ENCODE peak calls at places on chromosomes 5 and 9, in six cellular contexts. One of them, this sample, is unnamed.

GRCh38 chr5:95283022-95283615 is 1.8 kb downstream of the MCTP1 start:
- DNase-seq in upper lobe of right lung: no peak
- DNase-seq in ureter: no peak
- DNase-seq in ACHN: no peak
- DNase-seq in HEK293T: no peak
- DNase-seq in stimulated activated CD4-positive, alpha-beta T cell treated with anti-CD3 and anti-CD28 coated beads, Interleukin-2, amount 100 ng/mL, for 48 hours: no peak
- DNase-seq in this sample: no peak

GRCh38 chr9:133952598-133953550 is 39.2 kb downstream of the VAV2 start:
- DNase-seq in HEK293T: no peak
- DNase-seq in ureter: no peak
- DNase-seq in stimulated activated CD4-positive, alpha-beta T cell treated with anti-CD3 and anti-CD28 coated beads, Interleukin-2, amount 100 ng/mL, for 48 hours: no peak
- DNase-seq in ACHN: no peak
- DNase-seq in upper lobe of right lung: no peak
- DNase-seq in this sample: no peak

GRCh38 chr5:132761321-132762240 is 14.4 kb downstream of the CCNI2 start:
- DNase-seq in HEK293T: no peak
- DNase-seq in upper lobe of right lung: no peak
- DNase-seq in stimulated activated CD4-positive, alpha-beta T cell treated with anti-CD3 and anti-CD28 coated beads, Interleukin-2, amount 100 ng/mL, for 48 hours: no peak
- DNase-seq in ACHN: no peak
- DNase-seq in ureter: peak
- DNase-seq in this sample: peak

GRCh38 chr5:177116631-177117373 is 16.8 kb upstream of the NSD1 start:
- DNase-seq in stimulated activated CD4-positive, alpha-beta T cell treated with anti-CD3 and anti-CD28 coated beads, Interleukin-2, amount 100 ng/mL, for 48 hours: peak
- DNase-seq in HEK293T: no peak
- DNase-seq in ACHN: no peak
- DNase-seq in upper lobe of right lung: peak
- DNase-seq in ureter: peak
- DNase-seq in this sample: peak

GRCh38 chr5:51185985-51186384 is 197.3 kb upstream of the ISL1 start:
- DNase-seq in upper lobe of right lung: no peak
- DNase-seq in stimulated activated CD4-positive, alpha-beta T cell treated with anti-CD3 and anti-CD28 coated beads, Interleukin-2, amount 100 ng/mL, for 48 hours: no peak
- DNase-seq in ureter: no peak
- DNase-seq in HEK293T: no peak
- DNase-seq in ACHN: no peak
- DNase-seq in this sample: no peak

GRCh38 chr5:1502046-1502736 is 21.6 kb downstream of the LPCAT1 start:
- DNase-seq in ureter: no peak
- DNase-seq in HEK293T: no peak
- DNase-seq in upper lobe of right lung: peak
- DNase-seq in stimulated activated CD4-positive, alpha-beta T cell treated with anti-CD3 and anti-CD28 coated beads, Interleukin-2, amount 100 ng/mL, for 48 hours: no peak
- DNase-seq in ACHN: no peak
- DNase-seq in this sample: no peak

GRCh38 chr9:73683862-73684591 is 532.4 kb downstream of the ANXA1 start:
- DNase-seq in ACHN: peak
- DNase-seq in ureter: no peak
- DNase-seq in stimulated activated CD4-positive, alpha-beta T cell treated with anti-CD3 and anti-CD28 coated beads, Interleukin-2, amount 100 ng/mL, for 48 hours: no peak
- DNase-seq in HEK293T: peak
- DNase-seq in upper lobe of right lung: no peak
- DNase-seq in this sample: no peak

GRCh38 chr9:126916909-126917308 is 2.3 kb downstream of the RALGPS1 start:
- DNase-seq in ureter: no peak
- DNase-seq in upper lobe of right lung: no peak
- DNase-seq in stimulated activated CD4-positive, alpha-beta T cell treated with anti-CD3 and anti-CD28 coated beads, Interleukin-2, amount 100 ng/mL, for 48 hours: no peak
- DNase-seq in ACHN: peak
- DNase-seq in HEK293T: peak
- DNase-seq in this sample: no peak

GRCh38 chr5:56638061-56638621 is 177.2 kb upstream of the MAP3K1 start:
- DNase-seq in upper lobe of right lung: no peak
- DNase-seq in stimulated activated CD4-positive, alpha-beta T cell treated with anti-CD3 and anti-CD28 coated beads, Interleukin-2, amount 100 ng/mL, for 48 hours: no peak
- DNase-seq in ACHN: no peak
- DNase-seq in HEK293T: no peak
- DNase-seq in ureter: peak
- DNase-seq in this sample: no peak

GRCh38 chr9:129751841-129752801 is 721 bp downstream of the PTGES start:
- DNase-seq in ureter: peak
- DNase-seq in stimulated activated CD4-positive, alpha-beta T cell treated with anti-CD3 and anti-CD28 coated beads, Interleukin-2, amount 100 ng/mL, for 48 hours: no peak
- DNase-seq in upper lobe of right lung: no peak
- DNase-seq in HEK293T: no peak
- DNase-seq in ACHN: no peak
- DNase-seq in this sample: no peak

GRCh38 chr5:37568893-37569292 is 189.8 kb downstream of the WDR70 start:
- DNase-seq in HEK293T: no peak
- DNase-seq in ACHN: no peak
- DNase-seq in upper lobe of right lung: no peak
- DNase-seq in ureter: no peak
- DNase-seq in stimulated activated CD4-positive, alpha-beta T cell treated with anti-CD3 and anti-CD28 coated beads, Interleukin-2, amount 100 ng/mL, for 48 hours: no peak
- DNase-seq in this sample: no peak

GRCh38 chr5:170632266-170632984 is 128.6 kb downstream of the KCNIP1 start:
- DNase-seq in stimulated activated CD4-positive, alpha-beta T cell treated with anti-CD3 and anti-CD28 coated beads, Interleukin-2, amount 100 ng/mL, for 48 hours: no peak
- DNase-seq in upper lobe of right lung: peak
- DNase-seq in ureter: no peak
- DNase-seq in HEK293T: no peak
- DNase-seq in ACHN: peak
- DNase-seq in this sample: no peak

GRCh38 chr5:127434588-127434987 is 82.9 kb upstream of the PRRC1 start:
- DNase-seq in upper lobe of right lung: no peak
- DNase-seq in ACHN: no peak
- DNase-seq in HEK293T: no peak
- DNase-seq in stimulated activated CD4-positive, alpha-beta T cell treated with anti-CD3 and anti-CD28 coated beads, Interleukin-2, amount 100 ng/mL, for 48 hours: no peak
- DNase-seq in ureter: no peak
- DNase-seq in this sample: no peak

GRCh38 chr9:94084314-94084713 is at the start of gene PTPDC1:
- DNase-seq in upper lobe of right lung: no peak
- DNase-seq in HEK293T: peak
- DNase-seq in stimulated activated CD4-positive, alpha-beta T cell treated with anti-CD3 and anti-CD28 coated beads, Interleukin-2, amount 100 ng/mL, for 48 hours: no peak
- DNase-seq in ureter: no peak
- DNase-seq in ACHN: peak
- DNase-seq in this sample: no peak

GRCh38 chr5:127029513-127030258 is 672 bp downstream of the MARCHF3 start:
- DNase-seq in stimulated activated CD4-positive, alpha-beta T cell treated with anti-CD3 and anti-CD28 coated beads, Interleukin-2, amount 100 ng/mL, for 48 hours: peak
- DNase-seq in ureter: peak
- DNase-seq in ACHN: peak
- DNase-seq in upper lobe of right lung: peak
- DNase-seq in HEK293T: peak
- DNase-seq in this sample: no peak

GRCh38 chr5:149333711-149334443 is 11.4 kb upstream of the GRPEL2 start:
- DNase-seq in ureter: no peak
- DNase-seq in upper lobe of right lung: no peak
- DNase-seq in ACHN: no peak
- DNase-seq in HEK293T: no peak
- DNase-seq in stimulated activated CD4-positive, alpha-beta T cell treated with anti-CD3 and anti-CD28 coated beads, Interleukin-2, amount 100 ng/mL, for 48 hours: no peak
- DNase-seq in this sample: no peak

GRCh38 chr5:176743136-176743827 is 67.1 kb upstream of the UNC5A start:
- DNase-seq in upper lobe of right lung: peak
- DNase-seq in stimulated activated CD4-positive, alpha-beta T cell treated with anti-CD3 and anti-CD28 coated beads, Interleukin-2, amount 100 ng/mL, for 48 hours: no peak
- DNase-seq in ACHN: no peak
- DNase-seq in HEK293T: peak
- DNase-seq in ureter: peak
- DNase-seq in this sample: peak

GRCh38 chr5:29143266-29143665 is 2050.2 kb upstream of the CDH6 start:
- DNase-seq in ureter: no peak
- DNase-seq in HEK293T: no peak
- DNase-seq in upper lobe of right lung: no peak
- DNase-seq in ACHN: no peak
- DNase-seq in stimulated activated CD4-positive, alpha-beta T cell treated with anti-CD3 and anti-CD28 coated beads, Interleukin-2, amount 100 ng/mL, for 48 hours: no peak
- DNase-seq in this sample: no peak

GRCh38 chr9:5870691-5871090 is 20.0 kb upstream of the MLANA start:
- DNase-seq in upper lobe of right lung: no peak
- DNase-seq in ureter: no peak
- DNase-seq in stimulated activated CD4-positive, alpha-beta T cell treated with anti-CD3 and anti-CD28 coated beads, Interleukin-2, amount 100 ng/mL, for 48 hours: no peak
- DNase-seq in HEK293T: no peak
- DNase-seq in ACHN: no peak
- DNase-seq in this sample: no peak

GRCh38 chr9:116646661-116647514 is 40.2 kb upstream of the TRIM32 start:
- DNase-seq in ureter: no peak
- DNase-seq in stimulated activated CD4-positive, alpha-beta T cell treated with anti-CD3 and anti-CD28 coated beads, Interleukin-2, amount 100 ng/mL, for 48 hours: no peak
- DNase-seq in upper lobe of right lung: no peak
- DNase-seq in HEK293T: peak
- DNase-seq in ACHN: peak
- DNase-seq in this sample: no peak